ENCODE peak calls at places on chromosomes 6 and 20, in seven cellular contexts. One of them, this sample, is unnamed.

GRCh38 chr20:63738687-63739128 is 868 bp upstream of the SLC2A4RG start:
- DNase-seq in astrocyte of the spinal cord: peak
- DNase-seq in A673: no peak
- DNase-seq in neural crest cell: peak
- DNase-seq in GM12865: peak
- DNase-seq in cardiac muscle cell: peak
- DNase-seq in breast epithelium: no peak
- DNase-seq in this sample: peak

GRCh38 chr20:52434041-52434425 is 242.5 kb upstream of the ZFP64 start:
- DNase-seq in astrocyte of the spinal cord: no peak
- DNase-seq in A673: no peak
- DNase-seq in neural crest cell: no peak
- DNase-seq in GM12865: no peak
- DNase-seq in cardiac muscle cell: peak
- DNase-seq in breast epithelium: no peak
- DNase-seq in this sample: no peak

GRCh38 chr6:87759491-87760010 is 57.5 kb upstream of the AKIRIN2 start:
- DNase-seq in astrocyte of the spinal cord: no peak
- DNase-seq in A673: no peak
- DNase-seq in neural crest cell: no peak
- DNase-seq in GM12865: peak
- DNase-seq in cardiac muscle cell: no peak
- DNase-seq in breast epithelium: no peak
- DNase-seq in this sample: no peak

GRCh38 chr6:109236140-109237081 is 141.1 kb downstream of the CEP57L1 start:
- DNase-seq in astrocyte of the spinal cord: no peak
- DNase-seq in A673: no peak
- DNase-seq in neural crest cell: no peak
- DNase-seq in GM12865: peak
- DNase-seq in cardiac muscle cell: no peak
- DNase-seq in breast epithelium: no peak
- DNase-seq in this sample: peak

GRCh38 chr6:43780293-43780692 is 10.3 kb downstream of the VEGFA start:
- DNase-seq in astrocyte of the spinal cord: no peak
- DNase-seq in A673: no peak
- DNase-seq in neural crest cell: no peak
- DNase-seq in GM12865: no peak
- DNase-seq in cardiac muscle cell: no peak
- DNase-seq in breast epithelium: no peak
- DNase-seq in this sample: no peak

GRCh38 chr6:71510856-71511255 is 222.2 kb downstream of the OGFRL1 start:
- DNase-seq in astrocyte of the spinal cord: no peak
- DNase-seq in A673: no peak
- DNase-seq in neural crest cell: no peak
- DNase-seq in GM12865: no peak
- DNase-seq in cardiac muscle cell: no peak
- DNase-seq in breast epithelium: no peak
- DNase-seq in this sample: no peak

GRCh38 chr6:19925533-19925932 is 88.4 kb downstream of the ID4 start:
- DNase-seq in astrocyte of the spinal cord: no peak
- DNase-seq in A673: no peak
- DNase-seq in neural crest cell: no peak
- DNase-seq in GM12865: peak
- DNase-seq in cardiac muscle cell: no peak
- DNase-seq in breast epithelium: no peak
- DNase-seq in this sample: no peak

GRCh38 chr20:37989601-37990001 is 43.7 kb downstream of the TTI1 start:
- DNase-seq in astrocyte of the spinal cord: peak
- DNase-seq in A673: no peak
- DNase-seq in neural crest cell: no peak
- DNase-seq in GM12865: peak
- DNase-seq in cardiac muscle cell: no peak
- DNase-seq in breast epithelium: peak
- DNase-seq in this sample: no peak

GRCh38 chr6:19759117-19759880 is 77.9 kb upstream of the ID4 start:
- DNase-seq in astrocyte of the spinal cord: peak
- DNase-seq in A673: no peak
- DNase-seq in neural crest cell: no peak
- DNase-seq in GM12865: no peak
- DNase-seq in cardiac muscle cell: peak
- DNase-seq in breast epithelium: no peak
- DNase-seq in this sample: no peak

GRCh38 chr6:71887006-71887743 is 825 bp downstream of the RIMS1 start:
- DNase-seq in astrocyte of the spinal cord: no peak
- DNase-seq in A673: no peak
- DNase-seq in neural crest cell: peak
- DNase-seq in GM12865: no peak
- DNase-seq in cardiac muscle cell: peak
- DNase-seq in breast epithelium: no peak
- DNase-seq in this sample: peak

GRCh38 chr6:71254323-71254722 is 34.3 kb upstream of the OGFRL1 start:
- DNase-seq in astrocyte of the spinal cord: no peak
- DNase-seq in A673: no peak
- DNase-seq in neural crest cell: no peak
- DNase-seq in GM12865: no peak
- DNase-seq in cardiac muscle cell: no peak
- DNase-seq in breast epithelium: no peak
- DNase-seq in this sample: peak

GRCh38 chr6:52307900-52308372 is 23.4 kb upstream of the MCM3 start:
- DNase-seq in astrocyte of the spinal cord: no peak
- DNase-seq in A673: no peak
- DNase-seq in neural crest cell: no peak
- DNase-seq in GM12865: peak
- DNase-seq in cardiac muscle cell: no peak
- DNase-seq in breast epithelium: no peak
- DNase-seq in this sample: no peak

DNA sequence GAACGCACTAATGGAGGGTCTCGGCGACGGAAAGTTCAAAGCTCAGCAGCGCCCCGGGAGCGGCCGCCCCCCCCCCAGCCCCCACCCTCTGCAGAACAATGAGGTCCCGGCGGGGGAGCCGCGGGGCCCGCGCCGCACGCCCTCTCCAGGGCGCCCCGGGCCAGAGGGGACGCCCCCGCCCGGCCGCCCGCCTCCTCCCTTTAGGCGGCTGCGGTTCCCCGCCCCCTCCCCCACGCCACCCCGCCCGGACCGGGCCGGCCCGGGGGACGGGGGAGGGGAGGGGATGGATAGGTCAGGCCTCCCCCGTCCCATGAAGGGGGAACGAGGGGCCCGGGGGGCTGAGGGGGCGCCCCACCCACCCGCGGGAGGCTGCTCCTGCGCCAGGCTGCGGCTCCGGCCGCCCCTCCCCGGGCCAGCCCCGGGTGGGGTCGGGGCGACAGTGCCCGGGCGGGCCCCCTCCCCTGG is 1.5 kb downstream of the NOL4L start:
- DNase-seq in astrocyte of the spinal cord: no peak
- DNase-seq in A673: no peak
- DNase-seq in neural crest cell: no peak
- DNase-seq in GM12865: no peak
- DNase-seq in cardiac muscle cell: peak
- DNase-seq in breast epithelium: no peak
- DNase-seq in this sample: peak
- TF ChIP-seq CTCF in astrocyte of the spinal cord: no peak
- TF ChIP-seq CTCF in A673: no peak
- TF ChIP-seq CTCF in neural crest cell: no peak
- TF ChIP-seq CTCF in GM12865: no peak
- TF ChIP-seq CTCF in cardiac muscle cell: no peak
- TF ChIP-seq CTCF in breast epithelium: no peak
- TF ChIP-seq CTCF in this sample: no peak

GRCh38 chr6:112372213-112372806 is 25.2 kb downstream of the RFPL4B start:
- DNase-seq in astrocyte of the spinal cord: peak
- DNase-seq in A673: peak
- DNase-seq in neural crest cell: no peak
- DNase-seq in GM12865: no peak
- DNase-seq in cardiac muscle cell: peak
- DNase-seq in breast epithelium: no peak
- DNase-seq in this sample: no peak
- TF ChIP-seq CTCF in astrocyte of the spinal cord: peak
- TF ChIP-seq CTCF in A673: peak
- TF ChIP-seq CTCF in neural crest cell: peak
- TF ChIP-seq CTCF in GM12865: no peak
- TF ChIP-seq CTCF in cardiac muscle cell: peak
- TF ChIP-seq CTCF in breast epithelium: peak
- TF ChIP-seq CTCF in this sample: peak

GRCh38 chr6:147774856-147775255 is 266.4 kb downstream of the SAMD5 start:
- DNase-seq in astrocyte of the spinal cord: no peak
- DNase-seq in A673: peak
- DNase-seq in neural crest cell: no peak
- DNase-seq in GM12865: no peak
- DNase-seq in cardiac muscle cell: peak
- DNase-seq in breast epithelium: no peak
- DNase-seq in this sample: no peak
- TF ChIP-seq CTCF in astrocyte of the spinal cord: peak
- TF ChIP-seq CTCF in A673: peak
- TF ChIP-seq CTCF in neural crest cell: peak
- TF ChIP-seq CTCF in GM12865: peak
- TF ChIP-seq CTCF in cardiac muscle cell: peak
- TF ChIP-seq CTCF in breast epithelium: no peak
- TF ChIP-seq CTCF in this sample: no peak

DNA sequence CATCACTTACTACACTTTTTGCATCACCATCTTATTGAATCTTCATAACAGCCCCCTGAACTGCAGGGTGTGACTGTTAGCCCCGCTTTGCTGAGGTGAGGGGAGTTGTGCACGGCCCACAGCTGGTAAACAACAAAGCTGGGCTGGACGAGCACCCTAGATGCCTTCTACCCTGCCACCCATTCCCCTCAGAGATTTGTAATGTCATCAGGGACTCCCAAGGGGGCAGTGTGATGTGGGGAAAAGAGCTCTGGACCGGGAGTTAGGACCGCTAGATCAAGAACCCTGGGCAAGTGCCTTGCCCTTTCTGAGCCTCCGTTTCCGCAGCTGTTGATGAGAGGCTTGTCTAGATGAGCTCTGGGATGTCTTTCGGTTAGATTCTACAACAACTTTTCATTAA is 20.9 kb downstream of the PKIG start:
- DNase-seq in astrocyte of the spinal cord: no peak
- DNase-seq in A673: no peak
- DNase-seq in neural crest cell: no peak
- DNase-seq in GM12865: no peak
- DNase-seq in cardiac muscle cell: no peak
- DNase-seq in breast epithelium: no peak
- DNase-seq in this sample: no peak
- TF ChIP-seq CTCF in astrocyte of the spinal cord: no peak
- TF ChIP-seq CTCF in A673: no peak
- TF ChIP-seq CTCF in neural crest cell: no peak
- TF ChIP-seq CTCF in GM12865: no peak
- TF ChIP-seq CTCF in cardiac muscle cell: no peak
- TF ChIP-seq CTCF in breast epithelium: no peak
- TF ChIP-seq CTCF in this sample: no peak

GRCh38 chr20:4295226-4295625 is 279.9 kb upstream of the RNF24 start:
- DNase-seq in astrocyte of the spinal cord: no peak
- DNase-seq in A673: no peak
- DNase-seq in neural crest cell: no peak
- DNase-seq in GM12865: no peak
- DNase-seq in cardiac muscle cell: no peak
- DNase-seq in breast epithelium: no peak
- DNase-seq in this sample: no peak

GRCh38 chr20:4289875-4290274 is 274.5 kb upstream of the RNF24 start:
- DNase-seq in astrocyte of the spinal cord: no peak
- DNase-seq in A673: no peak
- DNase-seq in neural crest cell: no peak
- DNase-seq in GM12865: peak
- DNase-seq in cardiac muscle cell: no peak
- DNase-seq in breast epithelium: no peak
- DNase-seq in this sample: no peak
- TF ChIP-seq CTCF in astrocyte of the spinal cord: peak
- TF ChIP-seq CTCF in A673: peak
- TF ChIP-seq CTCF in neural crest cell: no peak
- TF ChIP-seq CTCF in GM12865: peak
- TF ChIP-seq CTCF in cardiac muscle cell: peak
- TF ChIP-seq CTCF in breast epithelium: no peak
- TF ChIP-seq CTCF in this sample: no peak

GRCh38 chr20:19885981-19886665 is 128.1 kb downstream of the RIN2 start:
- DNase-seq in astrocyte of the spinal cord: no peak
- DNase-seq in A673: peak
- DNase-seq in neural crest cell: no peak
- DNase-seq in GM12865: no peak
- DNase-seq in cardiac muscle cell: peak
- DNase-seq in breast epithelium: peak
- DNase-seq in this sample: no peak

GRCh38 chr20:19888269-19888669 is 128.9 kb upstream of the NAA20 start:
- DNase-seq in astrocyte of the spinal cord: no peak
- DNase-seq in A673: no peak
- DNase-seq in neural crest cell: no peak
- DNase-seq in GM12865: no peak
- DNase-seq in cardiac muscle cell: no peak
- DNase-seq in breast epithelium: peak
- DNase-seq in this sample: peak

GRCh38 chr20:19885576-19885956 is 127.5 kb downstream of the RIN2 start:
- DNase-seq in astrocyte of the spinal cord: no peak
- DNase-seq in A673: no peak
- DNase-seq in neural crest cell: no peak
- DNase-seq in GM12865: no peak
- DNase-seq in cardiac muscle cell: no peak
- DNase-seq in breast epithelium: no peak
- DNase-seq in this sample: no peak

GRCh38 chr20:19887566-19888268 is 129.4 kb upstream of the NAA20 start:
- DNase-seq in astrocyte of the spinal cord: no peak
- DNase-seq in A673: no peak
- DNase-seq in neural crest cell: no peak
- DNase-seq in GM12865: no peak
- DNase-seq in cardiac muscle cell: no peak
- DNase-seq in breast epithelium: peak
- DNase-seq in this sample: no peak

DNA sequence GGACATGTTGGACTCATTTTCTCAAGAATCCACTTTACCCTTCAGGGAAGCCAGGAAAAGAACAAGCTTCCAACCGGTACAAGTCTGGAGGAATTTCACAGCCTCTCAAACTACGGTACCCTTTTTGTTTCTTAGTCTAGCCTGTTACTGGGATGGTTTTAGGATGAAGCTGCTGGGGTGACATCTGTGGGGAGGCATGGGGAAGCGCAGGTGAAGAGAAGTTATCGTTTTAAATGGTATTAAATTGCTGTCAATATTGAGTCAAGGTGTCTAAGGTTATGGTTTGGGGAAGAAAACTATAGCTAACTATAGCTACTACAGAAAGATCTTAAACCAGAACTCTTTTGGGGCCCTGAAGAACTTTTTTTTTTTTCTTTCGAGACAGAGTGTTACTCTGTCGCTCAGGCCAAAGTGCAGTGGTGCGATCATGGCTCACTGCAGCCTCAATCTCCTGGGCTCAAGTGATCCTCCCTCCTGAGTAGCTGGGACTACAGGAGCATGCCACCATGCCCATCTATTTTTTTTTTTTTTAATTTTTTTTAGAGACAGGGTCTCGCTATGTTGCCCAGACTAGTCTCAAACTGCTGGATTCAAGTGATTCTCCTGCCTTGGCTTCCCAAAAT is 128.7 kb downstream of the RIN2 start:
- DNase-seq in astrocyte of the spinal cord: peak
- DNase-seq in A673: peak
- DNase-seq in neural crest cell: no peak
- DNase-seq in GM12865: no peak
- DNase-seq in cardiac muscle cell: no peak
- DNase-seq in breast epithelium: no peak
- DNase-seq in this sample: no peak
- TF ChIP-seq CTCF in astrocyte of the spinal cord: peak
- TF ChIP-seq CTCF in A673: peak
- TF ChIP-seq CTCF in neural crest cell: no peak
- TF ChIP-seq CTCF in GM12865: no peak
- TF ChIP-seq CTCF in cardiac muscle cell: peak
- TF ChIP-seq CTCF in breast epithelium: no peak
- TF ChIP-seq CTCF in this sample: no peak